ENCODE peak calls at places on chromosomes 12 and 14, in five cellular contexts. S, A, L, B and H are unnamed samples.

GRCh38 chr12:103978384-103978982 is 12.8 kb downstream of the TDG start:
- DNase-seq in L (no peak), S (no peak), A (no peak), B (no peak), H (no peak)

GRCh38 chr12:74620932-74621331 is 83.3 kb downstream of the ATXN7L3B start:
- DNase-seq in A (no peak), B (no peak), L (no peak), S (no peak), H (no peak)

GRCh38 chr12:26648066-26648465 is 184.9 kb downstream of the ITPR2 start:
- DNase-seq in B (no peak), L (peak), S (no peak), A (no peak), H (no peak)

GRCh38 chr12:101064721-101065120 is 145.3 kb downstream of the SLC5A8 start:
- DNase-seq in S (no peak), L (no peak), B (no peak), A (no peak), H (no peak)

GRCh38 chr12:124347805-124348658 is 53.1 kb downstream of the RFLNA start:
- DNase-seq in S (no peak), B (no peak), L (no peak), A (no peak), H (no peak)

GRCh38 chr14:32920696-32921276 is 17.9 kb upstream of the NPAS3 start:
- DNase-seq in A (no peak), S (no peak), L (no peak), B (no peak), H (no peak)

GRCh38 chr14:90671382-90671781 is 144.8 kb downstream of the TTC7B start:
- DNase-seq in L (no peak), A (no peak), B (no peak), S (no peak), H (no peak)

GRCh38 chr12:116892318-116892717 is 11.1 kb upstream of the HRK start:
- DNase-seq in S (no peak), L (no peak), B (no peak), A (no peak), H (peak)

GRCh38 chr14:100898465-100898864 is 5.1 kb downstream of the RTL1 start:
- DNase-seq in A (no peak), B (peak), S (no peak), L (no peak), H (no peak)

GRCh38 chr14:104107101-104107581 is 21.6 kb downstream of the ASPG start:
- DNase-seq in A (peak), L (no peak), B (no peak), S (no peak), H (no peak)

GRCh38 chr12:99212275-99212674 is 435.3 kb upstream of the GARIN6 start:
- DNase-seq in S (no peak), L (no peak), A (no peak), B (no peak), H (no peak)

GRCh38 chr12:23707270-23707669 is 242.2 kb downstream of the SOX5 start:
- DNase-seq in B (no peak), A (no peak), L (no peak), S (no peak), H (peak)

GRCh38 chr12:26987634-26988424 is 26.4 kb downstream of the TM7SF3 start:
- DNase-seq in A (no peak), S (no peak), L (no peak), B (no peak), H (no peak)

GRCh38 chr14:92225731-92226130 is 97.2 kb upstream of the SLC24A4 start:
- DNase-seq in B (no peak), L (peak), A (no peak), S (no peak), H (no peak)

GRCh38 chr14:75267141-75267601 is 11.5 kb upstream of the FOS start:
- DNase-seq in S (no peak), A (no peak), L (peak), B (no peak), H (peak)

GRCh38 chr14:39555749-39556148 is 123.5 kb upstream of the FBXO33 start:
- DNase-seq in B (no peak), S (no peak), L (no peak), A (no peak), H (no peak)

GRCh38 chr12:98838282-98838681 is 193.2 kb downstream of the APAF1 start:
- DNase-seq in B (no peak), S (peak), L (no peak), A (no peak), H (peak)

GRCh38 chr14:97411938-97412612 is 614.9 kb downstream of the VRK1 start:
- DNase-seq in B (no peak), A (no peak), S (peak), L (no peak), H (peak)

GRCh38 chr12:24109381-24110039 is 160.0 kb upstream of the SOX5 start:
- DNase-seq in A (no peak), S (no peak), L (peak), B (no peak), H (peak)

GRCh38 chr12:129503802-129504201 is 400.0 kb downstream of the TMEM132D start:
- DNase-seq in A (no peak), L (no peak), S (no peak), B (no peak), H (no peak)

GRCh38 chr14:32578181-32578580 is 249.1 kb downstream of the AKAP6 start:
- DNase-seq in A (no peak), S (no peak), L (no peak), B (no peak), H (no peak)

GRCh38 chr14:23119362-23120327 is 590 bp upstream of the CEBPE start:
- DNase-seq in A (no peak), B (no peak), L (no peak), S (no peak), H (peak)

GRCh38 chr12:53200107-53200457 is 7.0 kb downstream of the ITGB7 start:
- DNase-seq in L (no peak), B (no peak), A (peak), S (no peak), H (no peak)

GRCh38 chr12:6383572-6384498 is at the start of gene LTBR:
- DNase-seq in B (peak), L (peak), A (peak), S (peak), H (peak)